ENCODE peak calls at places on chromosomes 1 and 21, in four cellular contexts. A is NCI-H1092, M is left cardiac atrium, V is 8988T. L is an unnamed sample.

GRCh38 chr1:110556471-110556807 is 37.5 kb upstream of the KCNA10 start:
- DNase-seq in A (no peak), V (no peak), M (no peak), L (no peak)

GRCh38 chr1:5628416-5628815 is 363.8 kb downstream of the NPHP4 start:
- DNase-seq in M (no peak), A (no peak), V (no peak), L (no peak)

GRCh38 chr1:86788300-86789206 is 84.2 kb downstream of the SH3GLB1 start:
- DNase-seq in M (peak; percentile 53), V (no peak), A (no peak), L (peak; percentile 79)

GRCh38 chr1:245485996-245486395 is 331.2 kb downstream of the KIF26B start:
- DNase-seq in A (no peak), V (no peak), M (no peak), L (no peak)

GRCh38 chr1:29383972-29384371 is 147.7 kb downstream of the PTPRU start:
- DNase-seq in A (no peak), V (no peak), M (no peak), L (peak; percentile 27)

GRCh38 chr1:201648911-201649775 is 110.2 kb downstream of the NAV1 start:
- DNase-seq in V (peak; percentile 33), M (peak; percentile 36), A (peak; percentile 64), L (no peak)

GRCh38 chr1:84674021-84674420 is 16.2 kb downstream of the SSX2IP start:
- DNase-seq in V (no peak), A (no peak), M (no peak), L (no peak)

GRCh38 chr1:94553323-94553730 is 11.8 kb upstream of the F3 start:
- DNase-seq in V (no peak), A (no peak), M (no peak), L (peak; percentile 28)

GRCh38 chr1:205926636-205927035 is 16.6 kb downstream of the SLC26A9 start:
- DNase-seq in A (no peak), V (no peak), M (no peak), L (no peak)

GRCh38 chr21:29376556-29376955 is 77.8 kb downstream of the BACH1 start:
- DNase-seq in V (peak; percentile 23), M (peak; percentile 55), A (peak; percentile 1), L (peak; percentile 59)

GRCh38 chr1:1058921-1059493 is 15.1 kb downstream of the RNF223 start:
- DNase-seq in M (no peak), V (no peak), A (no peak), L (peak; percentile 48)

GRCh38 chr1:43238991-43239469 is 30.8 kb upstream of the TMEM125 start:
- DNase-seq in A (no peak), M (peak; percentile 62), V (no peak), L (no peak)

GRCh38 chr1:173451981-173452380 is 25.2 kb upstream of the PRDX6 start:
- DNase-seq in V (no peak), M (peak; percentile 44), A (peak; percentile 55), L (peak; percentile 74)

GRCh38 chr1:91124989-91125417 is 103.2 kb upstream of the ZNF644 start:
- DNase-seq in M (no peak), V (no peak), A (no peak), L (no peak)

GRCh38 chr1:108913105-108913948 is 36.5 kb downstream of the GPSM2 start:
- DNase-seq in M (no peak), A (no peak), V (no peak), L (no peak)

GRCh38 chr1:164504699-164505098 is 54.3 kb upstream of the PBX1 start:
- DNase-seq in M (no peak), V (no peak), A (no peak), L (peak; percentile 40)

GRCh38 chr1:222165625-222166024 is 382.3 kb downstream of the HHIPL2 start:
- DNase-seq in M (no peak), V (no peak), A (no peak), L (no peak)

GRCh38 chr1:24351918-24352637 is 32.9 kb downstream of the GRHL3 start:
- DNase-seq in V (no peak), M (peak; percentile 45), A (no peak), L (peak; percentile 77)

GRCh38 chr1:110542730-110543129 is 23.8 kb upstream of the KCNA10 start:
- DNase-seq in M (no peak), A (no peak), V (no peak), L (peak; percentile 55)

GRCh38 chr21:46456750-46457149 is 1.9 kb upstream of the DIP2A start:
- DNase-seq in M (no peak), A (no peak), V (no peak), L (no peak)

GRCh38 chr1:112719706-112720105 is 4.6 kb upstream of the PPM1J start:
- DNase-seq in A (no peak), V (no peak), M (no peak), L (no peak)

GRCh38 chr1:107782192-107782845 is 182.7 kb downstream of the VAV3 start:
- DNase-seq in A (peak; percentile 37), M (no peak), V (no peak), L (peak; percentile 76)

GRCh38 chr1:109252893-109253802 is 3.8 kb downstream of the CELSR2 start:
- DNase-seq in A (peak; percentile 38), V (no peak), M (peak; percentile 74), L (no peak)

GRCh38 chr1:109864960-109865611 is 45.6 kb upstream of the CSF1 start:
- DNase-seq in M (no peak), V (no peak), A (no peak), L (no peak)

GRCh38 chr1:43711524-43712386 is 4.4 kb downstream of the ST3GAL3 start:
- DNase-seq in V (no peak), M (no peak), A (no peak), L (peak; percentile 65)